ENCODE peak calls at places on chromosomes 6 and 20, in seven cellular contexts. H is IMR-90, N is H9, J is mesendoderm, Q is H1, V is trophoblast cell, M is neuronal stem cell. Y is an unnamed sample.

GRCh38 chr6:108114861-108115597 is 40.5 kb upstream of the OSTM1 start:
- DNase-seq in Q (no peak), J (peak), M (peak), V (peak), N (peak), H (peak), Y (peak)

GRCh38 chr6:164114656-164115055 is 700.1 kb downstream of the QKI start:
- DNase-seq in V (no peak), N (no peak), J (no peak), M (no peak), Q (no peak), H (no peak), Y (no peak)

GRCh38 chr20:42444799-42445198 is 744.9 kb downstream of the PTPRT start:
- DNase-seq in Q (no peak), H (no peak), V (no peak), J (no peak), M (no peak), N (no peak), Y (no peak)

GRCh38 chr6:70103798-70104197 is 199.1 kb downstream of the COL9A1 start:
- DNase-seq in V (peak), J (no peak), H (no peak), N (no peak), M (no peak), Q (no peak), Y (no peak)

GRCh38 chr20:44576297-44576696 is 6.1 kb upstream of the PKIG start:
- DNase-seq in H (peak), J (peak), N (no peak), V (peak), Q (no peak), M (no peak), Y (peak)

GRCh38 chr6:45692021-45692420 is 314.3 kb upstream of the SUPT3H start:
- DNase-seq in H (no peak), V (no peak), Q (no peak), N (no peak), M (no peak), J (no peak), Y (no peak)

GRCh38 chr20:5364136-5364821 is 47.5 kb upstream of the PROKR2 start:
- DNase-seq in Q (no peak), V (peak), J (peak), M (no peak), N (no peak), H (no peak), Y (no peak)

GRCh38 chr6:111445786-111446395 is 37.1 kb downstream of the REV3L start:
- DNase-seq in H (no peak), M (no peak), J (no peak), N (no peak), Q (no peak), V (no peak), Y (no peak)

GRCh38 chr6:107756661-107757060 is 67.5 kb downstream of the SCML4 start:
- DNase-seq in N (no peak), Q (no peak), J (no peak), M (no peak), H (no peak), V (no peak), Y (no peak)

GRCh38 chr6:52415333-52415732 is 4.8 kb upstream of the EFHC1 start:
- DNase-seq in J (no peak), H (no peak), V (peak), N (no peak), Q (no peak), M (no peak), Y (no peak)

GRCh38 chr6:70411542-70411941 is 1.8 kb upstream of the FAM135A start:
- DNase-seq in Q (no peak), V (no peak), H (no peak), J (no peak), M (no peak), N (no peak), Y (no peak)

GRCh38 chr20:4052554-4052953 is 37.2 kb upstream of the RNF24 start:
- DNase-seq in H (no peak), Q (no peak), J (no peak), M (no peak), N (no peak), V (no peak), Y (no peak)

GRCh38 chr6:51213806-51214205 is 395.1 kb downstream of the TFAP2B start:
- DNase-seq in H (no peak), Q (peak), J (peak), V (no peak), N (peak), M (no peak), Y (no peak)

GRCh38 chr6:27865952-27866369 is 46.2 kb downstream of the OR2B2 start:
- DNase-seq in Q (no peak), M (no peak), N (peak), V (no peak), H (no peak), J (peak), Y (no peak)

GRCh38 chr6:145206247-145206907 is 528.9 kb downstream of the EPM2A start:
- DNase-seq in V (peak), M (no peak), J (no peak), H (peak), Q (no peak), N (no peak), Y (peak)

GRCh38 chr6:108661430-108661829 is 100.7 kb downstream of the FOXO3 start:
- DNase-seq in H (peak), J (no peak), N (no peak), Q (no peak), M (no peak), V (no peak), Y (peak)

GRCh38 chr20:2851086-2851485 is 10.5 kb downstream of the VPS16 start:
- DNase-seq in V (no peak), N (no peak), Q (no peak), J (no peak), M (no peak), H (no peak), Y (no peak)

GRCh38 chr20:42219005-42219404 is 600.8 kb upstream of the CHD6 start:
- DNase-seq in M (no peak), J (no peak), H (no peak), V (no peak), N (no peak), Q (no peak), Y (no peak)

GRCh38 chr20:33719989-33720709 is at the start of gene PXMP4:
- DNase-seq in J (peak), H (peak), V (peak), Q (peak), M (peak), N (peak), Y (peak)

GRCh38 chr6:134888316-134888715 is 61.6 kb downstream of the ALDH8A1 start:
- DNase-seq in H (no peak), J (no peak), M (no peak), Q (no peak), V (peak), N (no peak), Y (no peak)

GRCh38 chr6:146041282-146041681 is 12.4 kb downstream of the GRM1 start:
- DNase-seq in N (peak), M (no peak), J (peak), H (no peak), V (peak), Q (peak), Y (peak)

GRCh38 chr6:130864344-130864743 is 37.1 kb downstream of the SMLR1 start:
- DNase-seq in V (no peak), N (no peak), Q (no peak), H (no peak), M (no peak), J (no peak), Y (no peak)

GRCh38 chr6:146892613-146893401 is 294.0 kb downstream of the ADGB start:
- DNase-seq in V (peak), H (peak), M (no peak), Q (no peak), N (no peak), J (peak), Y (peak)

GRCh38 chr6:158002951-158003853 is 21.5 kb downstream of the SYNJ2 start:
- DNase-seq in H (peak), N (no peak), J (peak), Q (no peak), V (peak), M (no peak), Y (peak)

GRCh38 chr20:3209946-3210317 is 634 bp downstream of the ITPA start:
- DNase-seq in V (peak), H (peak), N (no peak), J (no peak), M (no peak), Q (no peak), Y (peak)

GRCh38 chr6:144063744-144064401 is 31.5 kb downstream of the SF3B5 start:
- DNase-seq in Q (no peak), N (peak), J (peak), M (peak), H (no peak), V (peak), Y (peak)

GRCh38 chr20:8764289-8764962 is 304.5 kb upstream of the PLCB4 start:
- DNase-seq in H (no peak), M (no peak), J (no peak), Q (no peak), V (no peak), N (no peak), Y (no peak)

GRCh38 chr20:54650201-54650722 is 174.9 kb downstream of the DOK5 start:
- DNase-seq in Q (no peak), J (no peak), M (no peak), H (peak), N (no peak), V (no peak), Y (no peak)

GRCh38 chr20:54658525-54658924 is 183.1 kb downstream of the DOK5 start:
- DNase-seq in Q (no peak), N (no peak), H (no peak), J (no peak), M (no peak), V (no peak), Y (no peak)

GRCh38 chr20:54657268-54657826 is 182.0 kb downstream of the DOK5 start:
- DNase-seq in V (no peak), H (no peak), M (no peak), N (no peak), Q (no peak), J (no peak), Y (no peak)

GRCh38 chr20:54651252-54651651 is 175.9 kb downstream of the DOK5 start:
- DNase-seq in J (no peak), Q (no peak), H (no peak), N (no peak), M (no peak), V (no peak), Y (no peak)

GRCh38 chr20:54654460-54654859 is 179.1 kb downstream of the DOK5 start:
- DNase-seq in H (no peak), M (no peak), Q (no peak), N (no peak), V (no peak), J (no peak), Y (no peak)
- H3K4ac ChIP-seq in H (no peak), M (no peak), Q (no peak), N (no peak), V (no peak), J (no peak), Y (no peak)

DNA sequence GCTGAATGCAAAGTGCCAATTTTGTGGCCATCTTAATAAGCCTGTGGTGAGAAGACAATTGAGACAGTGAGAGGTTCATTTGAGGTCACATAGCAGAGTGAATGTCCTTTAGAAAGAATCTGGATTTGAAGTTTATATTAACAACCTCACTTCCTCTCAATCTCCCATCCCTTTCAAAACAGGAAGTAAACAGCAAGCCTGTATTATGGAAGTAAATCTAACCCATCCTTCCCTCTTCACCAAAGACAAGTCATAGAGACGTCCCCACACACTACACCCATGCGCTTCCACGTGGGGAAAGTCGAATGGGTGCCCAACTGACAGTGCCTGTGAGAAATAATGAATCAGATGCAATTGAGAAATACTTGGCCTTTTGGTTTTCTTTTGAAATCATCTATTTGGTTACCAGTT is 28.8 kb upstream of the CCND3 start:
- DNase-seq in H (peak), Q (no peak), N (no peak), M (no peak), V (peak), J (no peak), Y (peak)
- H3K4ac ChIP-seq in H (peak), Q (no peak), N (no peak), M (no peak), V (no peak), J (no peak), Y (no peak)

GRCh38 chr20:14865731-14866130 is 528.3 kb upstream of the FLRT3 start:
- DNase-seq in N (no peak), Q (no peak), V (no peak), J (no peak), M (no peak), H (no peak), Y (no peak)

GRCh38 chr20:14861028-14861699 is 523.8 kb upstream of the FLRT3 start:
- DNase-seq in N (no peak), M (no peak), Q (no peak), J (peak), H (no peak), V (no peak), Y (no peak)

GRCh38 chr20:14866841-14867514 is 529.6 kb upstream of the FLRT3 start:
- DNase-seq in M (no peak), H (no peak), N (no peak), V (no peak), Q (no peak), J (no peak), Y (no peak)

GRCh38 chr20:14860410-14860814 is 523.0 kb upstream of the FLRT3 start:
- DNase-seq in Q (peak), M (peak), J (peak), H (no peak), N (peak), V (no peak), Y (no peak)

GRCh38 chr20:14865169-14865568 is 527.8 kb upstream of the FLRT3 start:
- DNase-seq in Q (no peak), V (no peak), M (no peak), N (no peak), J (no peak), H (no peak), Y (no peak)
- H3K4ac ChIP-seq in Q (no peak), V (no peak), M (no peak), N (no peak), J (no peak), H (no peak), Y (no peak)

GRCh38 chr20:46672543-46673148 is 16.6 kb downstream of the TP53RK start:
- DNase-seq in Q (no peak), V (no peak), J (no peak), M (no peak), H (no peak), N (no peak), Y (no peak)
- H3K4ac ChIP-seq in Q (no peak), V (no peak), J (no peak), M (no peak), H (no peak), N (no peak), Y (no peak)

GRCh38 chr20:63538204-63539091 is 1.3 kb upstream of the PTK6 start:
- DNase-seq in Q (no peak), V (peak), H (peak), J (no peak), N (no peak), M (no peak), Y (peak)
- H3K4ac ChIP-seq in Q (no peak), V (no peak), H (no peak), J (no peak), N (no peak), M (no peak), Y (no peak)

DNA sequence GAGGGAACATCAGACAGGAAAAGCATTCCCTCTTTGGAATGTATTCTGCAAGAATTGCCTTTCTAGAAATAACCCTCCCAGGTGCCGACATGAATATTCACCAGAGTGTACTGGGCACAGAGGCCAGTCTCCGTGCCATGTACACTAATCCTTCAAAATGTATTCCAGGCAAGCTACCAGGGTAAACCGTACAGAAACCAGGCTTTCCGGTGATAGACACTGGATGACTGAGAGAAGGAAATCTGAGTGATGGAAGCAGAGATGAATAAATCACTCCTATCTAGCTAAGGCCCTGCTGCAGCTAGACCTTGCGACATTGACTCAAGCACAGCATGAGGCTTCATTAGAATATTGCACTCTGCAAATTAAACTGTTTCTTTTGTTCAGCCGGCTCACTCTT is 370.0 kb downstream of the BTBD9 start:
- DNase-seq in N (no peak), Q (no peak), H (no peak), V (no peak), M (no peak), J (no peak), Y (peak)
- H3K4ac ChIP-seq in N (no peak), Q (no peak), H (peak), V (no peak), M (no peak), J (no peak), Y (no peak)

GRCh38 chr6:167664678-167665445 is 161.8 kb upstream of the AFDN start:
- DNase-seq in H (no peak), J (no peak), N (no peak), V (no peak), M (no peak), Q (no peak), Y (no peak)
- H3K4ac ChIP-seq in H (no peak), J (no peak), N (no peak), V (no peak), M (no peak), Q (no peak), Y (no peak)

GRCh38 chr6:161406633-161407032 is 132.8 kb upstream of the AGPAT4 start:
- DNase-seq in N (no peak), J (no peak), H (peak), M (no peak), Q (no peak), V (no peak), Y (peak)
- H3K4ac ChIP-seq in N (no peak), J (no peak), H (no peak), M (no peak), Q (no peak), V (peak), Y (no peak)

GRCh38 chr6:122071950-122072647 is 327.4 kb upstream of the HSF2 start:
- DNase-seq in H (no peak), V (no peak), M (no peak), J (no peak), N (no peak), Q (no peak), Y (no peak)
- H3K4ac ChIP-seq in H (no peak), V (no peak), M (no peak), J (no peak), N (no peak), Q (no peak), Y (no peak)

DNA sequence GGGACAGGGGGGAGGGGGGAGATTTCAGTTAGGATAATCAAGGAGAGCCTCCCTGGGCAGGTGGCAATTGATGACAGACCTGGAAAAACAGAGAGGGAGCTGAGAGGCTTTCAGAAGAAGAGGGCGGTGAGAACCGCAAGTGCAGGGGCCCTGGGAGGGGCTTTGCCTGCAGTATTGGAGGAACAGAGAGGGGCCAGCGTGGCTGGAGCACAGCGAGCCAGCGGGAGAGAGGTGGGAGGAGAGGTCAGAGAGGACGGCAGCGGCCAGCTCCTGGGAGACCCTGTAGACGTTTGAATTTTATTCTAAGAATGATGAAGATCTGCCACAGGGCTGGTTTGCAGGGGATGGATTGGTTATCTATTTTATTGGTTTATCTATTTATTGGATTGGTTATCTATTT is 34.5 kb upstream of the NOL4L start:
- DNase-seq in J (no peak), H (no peak), M (no peak), V (no peak), Q (no peak), N (no peak), Y (no peak)
- H3K4ac ChIP-seq in J (no peak), H (no peak), M (no peak), V (no peak), Q (no peak), N (no peak), Y (no peak)